ENCODE peak calls at places on chromosomes 5 and 9, in eight cellular contexts. One of them, this sample, is unnamed.

GRCh38 chr9:35981704-35982103 is 23.8 kb upstream of the OR2S2 start:
- DNase-seq in endothelial cell: no peak
- DNase-seq in astrocyte of the cerebellum: no peak
- DNase-seq in H9: no peak
- DNase-seq in CD4-positive, alpha-beta T cell: no peak
- DNase-seq in OCI-LY7: peak; percentile 66
- DNase-seq in omental fat pad: no peak
- DNase-seq in astrocyte: no peak
- DNase-seq in this sample: no peak

GRCh38 chr5:67855523-67855922 is 360.0 kb upstream of the PIK3R1 start:
- DNase-seq in endothelial cell: no peak
- DNase-seq in astrocyte of the cerebellum: no peak
- DNase-seq in H9: no peak
- DNase-seq in CD4-positive, alpha-beta T cell: no peak
- DNase-seq in OCI-LY7: no peak
- DNase-seq in omental fat pad: no peak
- DNase-seq in astrocyte: no peak
- DNase-seq in this sample: no peak

GRCh38 chr5:52989781-52990530 is 804 bp downstream of the ITGA2 start:
- DNase-seq in endothelial cell: peak; percentile 55
- DNase-seq in astrocyte of the cerebellum: no peak
- DNase-seq in H9: peak; percentile 58
- DNase-seq in CD4-positive, alpha-beta T cell: peak; percentile 6
- DNase-seq in OCI-LY7: no peak
- DNase-seq in omental fat pad: no peak
- DNase-seq in astrocyte: no peak
- DNase-seq in this sample: no peak

GRCh38 chr9:4344946-4345345 is 45.1 kb upstream of the GLIS3 start:
- DNase-seq in endothelial cell: no peak
- DNase-seq in astrocyte of the cerebellum: no peak
- DNase-seq in H9: no peak
- DNase-seq in CD4-positive, alpha-beta T cell: no peak
- DNase-seq in OCI-LY7: no peak
- DNase-seq in omental fat pad: no peak
- DNase-seq in astrocyte: no peak
- DNase-seq in this sample: no peak

GRCh38 chr5:175778951-175779475 is 92.4 kb upstream of the CPLX2 start:
- DNase-seq in endothelial cell: no peak
- DNase-seq in astrocyte of the cerebellum: no peak
- DNase-seq in H9: no peak
- DNase-seq in CD4-positive, alpha-beta T cell: no peak
- DNase-seq in OCI-LY7: no peak
- DNase-seq in omental fat pad: no peak
- DNase-seq in astrocyte: peak; percentile 4
- DNase-seq in this sample: no peak

GRCh38 chr9:110555971-110556370 is 23.6 kb downstream of the SVEP1 start:
- DNase-seq in endothelial cell: no peak
- DNase-seq in astrocyte of the cerebellum: peak; percentile 45
- DNase-seq in H9: no peak
- DNase-seq in CD4-positive, alpha-beta T cell: no peak
- DNase-seq in OCI-LY7: no peak
- DNase-seq in omental fat pad: peak; percentile 51
- DNase-seq in astrocyte: peak; percentile 88
- DNase-seq in this sample: no peak

GRCh38 chr9:16869140-16869903 is 1.1 kb downstream of the BNC2 start:
- DNase-seq in endothelial cell: no peak
- DNase-seq in astrocyte of the cerebellum: no peak
- DNase-seq in H9: peak; percentile 51
- DNase-seq in CD4-positive, alpha-beta T cell: no peak
- DNase-seq in OCI-LY7: no peak
- DNase-seq in omental fat pad: no peak
- DNase-seq in astrocyte: peak; percentile 40
- DNase-seq in this sample: no peak

GRCh38 chr5:13572188-13572587 is 372.3 kb downstream of the DNAH5 start:
- DNase-seq in endothelial cell: no peak
- DNase-seq in astrocyte of the cerebellum: no peak
- DNase-seq in H9: no peak
- DNase-seq in CD4-positive, alpha-beta T cell: no peak
- DNase-seq in OCI-LY7: no peak
- DNase-seq in omental fat pad: no peak
- DNase-seq in astrocyte: no peak
- DNase-seq in this sample: no peak

GRCh38 chr9:128475867-128476266 is 20.1 kb downstream of the ODF2 start:
- DNase-seq in endothelial cell: no peak
- DNase-seq in astrocyte of the cerebellum: no peak
- DNase-seq in H9: no peak
- DNase-seq in CD4-positive, alpha-beta T cell: no peak
- DNase-seq in OCI-LY7: no peak
- DNase-seq in omental fat pad: no peak
- DNase-seq in astrocyte: no peak
- DNase-seq in this sample: no peak

GRCh38 chr5:87079219-87079618 is 188.5 kb upstream of the RASA1 start:
- DNase-seq in endothelial cell: no peak
- DNase-seq in astrocyte of the cerebellum: no peak
- DNase-seq in H9: no peak
- DNase-seq in CD4-positive, alpha-beta T cell: no peak
- DNase-seq in OCI-LY7: peak; percentile 27
- DNase-seq in omental fat pad: no peak
- DNase-seq in astrocyte: no peak
- DNase-seq in this sample: no peak

GRCh38 chr5:21802869-21803490 is 1050.2 kb downstream of the CDH12 start:
- DNase-seq in endothelial cell: no peak
- DNase-seq in astrocyte of the cerebellum: no peak
- DNase-seq in H9: no peak
- DNase-seq in CD4-positive, alpha-beta T cell: no peak
- DNase-seq in OCI-LY7: peak; percentile 26
- DNase-seq in omental fat pad: no peak
- DNase-seq in astrocyte: peak; percentile 14
- DNase-seq in this sample: no peak

GRCh38 chr9:18473551-18474279 is at the start of gene ADAMTSL1:
- DNase-seq in endothelial cell: peak; percentile 64
- DNase-seq in astrocyte of the cerebellum: peak; percentile 64
- DNase-seq in H9: peak; percentile 94
- DNase-seq in CD4-positive, alpha-beta T cell: no peak
- DNase-seq in OCI-LY7: no peak
- DNase-seq in omental fat pad: no peak
- DNase-seq in astrocyte: peak; percentile 85
- DNase-seq in this sample: no peak

GRCh38 chr5:55982957-55983381 is 11.8 kb downstream of the IL6ST start:
- DNase-seq in endothelial cell: no peak
- DNase-seq in astrocyte of the cerebellum: no peak
- DNase-seq in H9: no peak
- DNase-seq in CD4-positive, alpha-beta T cell: peak; percentile 38
- DNase-seq in OCI-LY7: no peak
- DNase-seq in omental fat pad: no peak
- DNase-seq in astrocyte: no peak
- DNase-seq in this sample: no peak
- TF ChIP-seq CTCF in endothelial cell: no peak
- TF ChIP-seq CTCF in astrocyte of the cerebellum: peak; percentile 21
- TF ChIP-seq CTCF in H9: peak; percentile 44
- TF ChIP-seq CTCF in CD4-positive, alpha-beta T cell: peak; percentile 66
- TF ChIP-seq CTCF in OCI-LY7: no peak
- TF ChIP-seq CTCF in omental fat pad: no peak
- TF ChIP-seq CTCF in astrocyte: no peak
- TF ChIP-seq CTCF in this sample: no peak

GRCh38 chr5:157785781-157786180 is 42.3 kb downstream of the LSM11 start:
- DNase-seq in endothelial cell: no peak
- DNase-seq in astrocyte of the cerebellum: no peak
- DNase-seq in H9: no peak
- DNase-seq in CD4-positive, alpha-beta T cell: no peak
- DNase-seq in OCI-LY7: no peak
- DNase-seq in omental fat pad: no peak
- DNase-seq in astrocyte: no peak
- DNase-seq in this sample: no peak
- TF ChIP-seq CTCF in endothelial cell: no peak
- TF ChIP-seq CTCF in astrocyte of the cerebellum: no peak
- TF ChIP-seq CTCF in H9: no peak
- TF ChIP-seq CTCF in CD4-positive, alpha-beta T cell: no peak
- TF ChIP-seq CTCF in OCI-LY7: no peak
- TF ChIP-seq CTCF in omental fat pad: no peak
- TF ChIP-seq CTCF in astrocyte: no peak
- TF ChIP-seq CTCF in this sample: no peak

DNA sequence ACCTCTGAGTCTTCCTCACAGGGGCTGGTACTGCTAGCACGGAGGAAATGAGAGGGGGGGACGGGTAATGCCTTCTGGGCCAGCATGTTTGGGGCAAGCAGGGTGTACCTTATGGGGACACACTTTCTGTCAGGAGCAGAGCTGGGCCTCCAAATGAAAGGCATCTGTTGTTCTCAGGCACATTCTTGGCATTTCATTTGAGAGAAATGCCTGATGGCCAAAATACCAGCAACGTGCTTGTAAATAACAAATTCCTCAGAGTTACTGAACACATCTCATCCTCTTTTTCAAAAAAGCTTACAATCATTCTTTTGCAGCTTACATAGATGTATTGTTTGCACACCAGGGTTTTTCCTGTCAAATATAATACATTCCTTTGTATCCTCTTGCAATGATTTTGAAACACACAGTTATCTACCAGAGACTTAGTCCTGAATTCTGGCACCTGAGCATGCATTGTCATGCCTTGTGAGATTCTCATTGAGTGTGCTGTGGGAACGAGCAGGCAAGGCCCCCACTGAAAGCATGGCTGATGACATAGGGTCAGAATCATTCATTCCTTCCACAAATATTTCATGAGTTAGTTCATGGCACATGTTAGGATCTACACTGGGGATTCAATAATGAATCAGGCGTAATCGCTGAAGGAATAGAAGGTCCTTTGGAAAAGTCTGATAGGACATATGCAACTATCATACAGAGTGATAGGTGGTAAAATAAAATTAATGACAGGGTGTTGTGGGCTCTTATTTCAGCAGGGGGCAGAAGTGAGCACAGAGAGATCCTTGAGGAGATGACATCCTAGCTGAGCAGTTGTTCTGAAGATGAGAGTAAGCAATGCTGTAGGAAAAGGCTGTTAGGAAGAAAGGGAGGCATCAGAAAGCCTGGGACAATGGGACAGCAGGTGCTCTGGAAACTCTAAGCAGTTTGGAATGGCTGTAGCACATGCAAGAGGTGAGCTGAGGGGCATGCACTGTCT is 260.9 kb upstream of the TUT7 start:
- DNase-seq in endothelial cell: peak; percentile 36
- DNase-seq in astrocyte of the cerebellum: no peak
- DNase-seq in H9: no peak
- DNase-seq in CD4-positive, alpha-beta T cell: no peak
- DNase-seq in OCI-LY7: peak; percentile 13
- DNase-seq in omental fat pad: no peak
- DNase-seq in astrocyte: peak; percentile 12
- DNase-seq in this sample: peak; percentile 31
- TF ChIP-seq CTCF in endothelial cell: peak; percentile 76
- TF ChIP-seq CTCF in astrocyte of the cerebellum: peak; percentile 47
- TF ChIP-seq CTCF in H9: peak; percentile 68
- TF ChIP-seq CTCF in CD4-positive, alpha-beta T cell: peak; percentile 17
- TF ChIP-seq CTCF in OCI-LY7: peak; percentile 68
- TF ChIP-seq CTCF in omental fat pad: no peak
- TF ChIP-seq CTCF in astrocyte: peak; percentile 36
- TF ChIP-seq CTCF in this sample: peak; percentile 27

DNA sequence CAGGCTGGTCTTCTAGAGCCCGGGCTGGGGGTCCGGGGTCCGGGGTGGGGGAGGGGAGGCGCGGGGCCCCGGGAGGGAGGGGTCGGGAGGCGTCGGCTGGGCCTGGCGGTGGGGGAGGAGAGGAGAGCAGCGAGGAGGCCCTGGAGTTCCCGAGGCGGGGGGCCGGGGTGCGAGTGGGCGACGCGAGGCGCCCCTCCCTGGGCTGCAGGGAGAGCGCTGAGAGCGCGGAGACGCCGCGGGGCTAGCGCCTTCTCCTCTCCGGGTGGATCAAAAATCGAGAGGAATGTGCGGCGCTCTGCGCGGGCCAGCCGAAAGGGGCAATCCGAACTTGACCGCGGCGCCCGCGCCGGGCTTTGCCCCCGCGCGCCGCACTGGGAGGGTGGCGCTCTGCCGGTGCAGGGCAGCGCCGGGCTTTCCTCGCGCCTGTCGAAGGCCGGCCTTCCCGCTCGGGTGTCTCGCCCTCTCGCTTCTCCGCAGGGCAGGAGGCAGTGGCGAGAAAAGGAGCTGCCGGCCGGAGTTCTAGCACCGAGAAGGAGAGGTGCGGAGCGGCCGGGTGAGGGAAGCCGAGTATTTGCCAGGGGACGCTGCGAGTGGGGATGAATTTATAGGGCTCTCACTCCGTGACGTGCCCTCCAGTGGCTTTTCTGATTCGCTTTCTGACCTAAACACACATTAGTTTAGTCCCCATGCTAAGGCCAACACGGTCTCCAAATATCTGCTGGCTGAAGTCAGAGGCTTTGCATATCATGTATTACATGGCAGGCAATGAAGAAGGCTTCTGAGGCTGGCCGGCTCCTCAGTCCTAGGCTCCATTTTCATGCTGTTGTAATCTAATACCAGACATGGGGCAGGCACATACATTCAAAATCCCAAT is at the start of gene GDNF:
- DNase-seq in endothelial cell: peak; percentile 49
- DNase-seq in astrocyte of the cerebellum: peak; percentile 22
- DNase-seq in H9: peak; percentile 65
- DNase-seq in CD4-positive, alpha-beta T cell: no peak
- DNase-seq in OCI-LY7: no peak
- DNase-seq in omental fat pad: no peak
- DNase-seq in astrocyte: peak; percentile 64
- DNase-seq in this sample: no peak
- TF ChIP-seq CTCF in endothelial cell: no peak
- TF ChIP-seq CTCF in astrocyte of the cerebellum: peak; percentile 19
- TF ChIP-seq CTCF in H9: peak; percentile 48
- TF ChIP-seq CTCF in CD4-positive, alpha-beta T cell: no peak
- TF ChIP-seq CTCF in OCI-LY7: no peak
- TF ChIP-seq CTCF in omental fat pad: no peak
- TF ChIP-seq CTCF in astrocyte: peak; percentile 6
- TF ChIP-seq CTCF in this sample: peak; percentile 27

GRCh38 chr5:74432240-74432639 is 208.3 kb downstream of the ENC1 start:
- DNase-seq in endothelial cell: no peak
- DNase-seq in astrocyte of the cerebellum: no peak
- DNase-seq in H9: no peak
- DNase-seq in CD4-positive, alpha-beta T cell: no peak
- DNase-seq in OCI-LY7: no peak
- DNase-seq in omental fat pad: no peak
- DNase-seq in astrocyte: no peak
- DNase-seq in this sample: no peak

GRCh38 chr5:74429495-74429894 is 211.0 kb downstream of the ENC1 start:
- DNase-seq in endothelial cell: no peak
- DNase-seq in astrocyte of the cerebellum: no peak
- DNase-seq in H9: no peak
- DNase-seq in CD4-positive, alpha-beta T cell: no peak
- DNase-seq in OCI-LY7: no peak
- DNase-seq in omental fat pad: no peak
- DNase-seq in astrocyte: no peak
- DNase-seq in this sample: no peak

GRCh38 chr5:74428275-74428674 is 212.3 kb downstream of the ENC1 start:
- DNase-seq in endothelial cell: no peak
- DNase-seq in astrocyte of the cerebellum: no peak
- DNase-seq in H9: no peak
- DNase-seq in CD4-positive, alpha-beta T cell: no peak
- DNase-seq in OCI-LY7: no peak
- DNase-seq in omental fat pad: no peak
- DNase-seq in astrocyte: no peak
- DNase-seq in this sample: no peak

GRCh38 chr5:74433255-74434123 is 207.0 kb downstream of the ENC1 start:
- DNase-seq in endothelial cell: peak; percentile 26
- DNase-seq in astrocyte of the cerebellum: no peak
- DNase-seq in H9: peak; percentile 43
- DNase-seq in CD4-positive, alpha-beta T cell: no peak
- DNase-seq in OCI-LY7: peak; percentile 41
- DNase-seq in omental fat pad: no peak
- DNase-seq in astrocyte: peak; percentile 89
- DNase-seq in this sample: no peak

GRCh38 chr5:74430910-74431309 is 209.6 kb downstream of the ENC1 start:
- DNase-seq in endothelial cell: no peak
- DNase-seq in astrocyte of the cerebellum: no peak
- DNase-seq in H9: no peak
- DNase-seq in CD4-positive, alpha-beta T cell: no peak
- DNase-seq in OCI-LY7: no peak
- DNase-seq in omental fat pad: no peak
- DNase-seq in astrocyte: no peak
- DNase-seq in this sample: no peak
- TF ChIP-seq CTCF in endothelial cell: no peak
- TF ChIP-seq CTCF in astrocyte of the cerebellum: no peak
- TF ChIP-seq CTCF in H9: no peak
- TF ChIP-seq CTCF in CD4-positive, alpha-beta T cell: no peak
- TF ChIP-seq CTCF in OCI-LY7: no peak
- TF ChIP-seq CTCF in omental fat pad: no peak
- TF ChIP-seq CTCF in astrocyte: no peak
- TF ChIP-seq CTCF in this sample: no peak

This sample was measured in AG04449.